ENCODE peak calls at places on chromosome X, in eight cellular contexts. One of them, this sample, is unnamed.

GRCh38 chrX:22314692-22315091 is 42.0 kb downstream of the CBLL2 start:
- DNase-seq in H4: peak; percentile 74
- DNase-seq in AG09319: no peak
- DNase-seq in EH: peak; percentile 40
- DNase-seq in fibroblast of pulmonary artery: peak; percentile 18
- DNase-seq in neuronal stem cell: no peak
- DNase-seq in H1: no peak
- DNase-seq in NCI-H1092 treated with DMSO at 0.1 percent for 48 hours: no peak
- DNase-seq in this sample: no peak

GRCh38 chrX:136259543-136259942 is 8.3 kb upstream of the MAP7D3 start:
- DNase-seq in H4: peak; percentile 31
- DNase-seq in AG09319: no peak
- DNase-seq in EH: peak; percentile 82
- DNase-seq in fibroblast of pulmonary artery: peak; percentile 76
- DNase-seq in neuronal stem cell: no peak
- DNase-seq in H1: no peak
- DNase-seq in NCI-H1092 treated with DMSO at 0.1 percent for 48 hours: no peak
- DNase-seq in this sample: no peak

GRCh38 chrX:39309018-39309620 is 507.9 kb downstream of the MID1IP1 start:
- DNase-seq in H4: peak; percentile 25
- DNase-seq in AG09319: no peak
- DNase-seq in EH: peak; percentile 13
- DNase-seq in fibroblast of pulmonary artery: peak; percentile 69
- DNase-seq in neuronal stem cell: no peak
- DNase-seq in H1: no peak
- DNase-seq in NCI-H1092 treated with DMSO at 0.1 percent for 48 hours: peak; percentile 47
- DNase-seq in this sample: no peak

GRCh38 chrX:15877380-15877779 is 22.8 kb upstream of the AP1S2 start:
- DNase-seq in H4: no peak
- DNase-seq in AG09319: no peak
- DNase-seq in EH: peak; percentile 34
- DNase-seq in fibroblast of pulmonary artery: peak; percentile 61
- DNase-seq in neuronal stem cell: no peak
- DNase-seq in H1: no peak
- DNase-seq in NCI-H1092 treated with DMSO at 0.1 percent for 48 hours: no peak
- DNase-seq in this sample: no peak

GRCh38 chrX:2220829-2221567 is 279.8 kb downstream of the DHRSX start:
- DNase-seq in H4: no peak
- DNase-seq in AG09319: no peak
- DNase-seq in EH: no peak
- DNase-seq in fibroblast of pulmonary artery: no peak
- DNase-seq in neuronal stem cell: no peak
- DNase-seq in H1: no peak
- DNase-seq in NCI-H1092 treated with DMSO at 0.1 percent for 48 hours: no peak
- DNase-seq in this sample: no peak

GRCh38 chrX:24357101-24357500 is 3.3 kb upstream of the SUPT20HL1 start:
- DNase-seq in H4: no peak
- DNase-seq in AG09319: no peak
- DNase-seq in EH: peak; percentile 58
- DNase-seq in fibroblast of pulmonary artery: peak; percentile 63
- DNase-seq in neuronal stem cell: no peak
- DNase-seq in H1: no peak
- DNase-seq in NCI-H1092 treated with DMSO at 0.1 percent for 48 hours: no peak
- DNase-seq in this sample: no peak

GRCh38 chrX:29652484-29652883 is 562.9 kb upstream of the MAGEB2 start:
- DNase-seq in H4: no peak
- DNase-seq in AG09319: peak; percentile 66
- DNase-seq in EH: peak; percentile 64
- DNase-seq in fibroblast of pulmonary artery: peak; percentile 70
- DNase-seq in neuronal stem cell: no peak
- DNase-seq in H1: no peak
- DNase-seq in NCI-H1092 treated with DMSO at 0.1 percent for 48 hours: no peak
- DNase-seq in this sample: no peak

GRCh38 chrX:121902463-121902862 is 855.1 kb downstream of the GLUD2 start:
- DNase-seq in H4: no peak
- DNase-seq in AG09319: no peak
- DNase-seq in EH: no peak
- DNase-seq in fibroblast of pulmonary artery: peak; percentile 10
- DNase-seq in neuronal stem cell: no peak
- DNase-seq in H1: no peak
- DNase-seq in NCI-H1092 treated with DMSO at 0.1 percent for 48 hours: no peak
- DNase-seq in this sample: no peak

GRCh38 chrX:104330966-104331365 is 76.2 kb upstream of the ESX1 start:
- DNase-seq in H4: peak; percentile 48
- DNase-seq in AG09319: no peak
- DNase-seq in EH: peak; percentile 83
- DNase-seq in fibroblast of pulmonary artery: peak; percentile 50
- DNase-seq in neuronal stem cell: no peak
- DNase-seq in H1: no peak
- DNase-seq in NCI-H1092 treated with DMSO at 0.1 percent for 48 hours: no peak
- DNase-seq in this sample: no peak

GRCh38 chrX:3384330-3384729 is 37.9 kb upstream of the MXRA5 start:
- DNase-seq in H4: peak; percentile 44
- DNase-seq in AG09319: peak; percentile 25
- DNase-seq in EH: peak; percentile 63
- DNase-seq in fibroblast of pulmonary artery: no peak
- DNase-seq in neuronal stem cell: no peak
- DNase-seq in H1: no peak
- DNase-seq in NCI-H1092 treated with DMSO at 0.1 percent for 48 hours: no peak
- DNase-seq in this sample: no peak

GRCh38 chrX:72572248-72573157 is at the start of gene HDAC8:
- DNase-seq in H4: peak; percentile 74
- DNase-seq in AG09319: peak; percentile 40
- DNase-seq in EH: peak; percentile 81
- DNase-seq in fibroblast of pulmonary artery: peak; percentile 90
- DNase-seq in neuronal stem cell: peak; percentile 64
- DNase-seq in H1: peak; percentile 21
- DNase-seq in NCI-H1092 treated with DMSO at 0.1 percent for 48 hours: peak; percentile 90
- DNase-seq in this sample: peak; percentile 89

GRCh38 chrX:24081661-24082154 is 27.0 kb downstream of the EIF2S3 start:
- DNase-seq in H4: peak; percentile 66
- DNase-seq in AG09319: peak; percentile 29
- DNase-seq in EH: peak; percentile 67
- DNase-seq in fibroblast of pulmonary artery: peak; percentile 69
- DNase-seq in neuronal stem cell: peak; percentile 3
- DNase-seq in H1: peak; percentile 9
- DNase-seq in NCI-H1092 treated with DMSO at 0.1 percent for 48 hours: peak; percentile 60
- DNase-seq in this sample: peak; percentile 28

GRCh38 chrX:136589966-136590365 is 58.0 kb downstream of the VGLL1 start:
- DNase-seq in H4: no peak
- DNase-seq in AG09319: no peak
- DNase-seq in EH: no peak
- DNase-seq in fibroblast of pulmonary artery: no peak
- DNase-seq in neuronal stem cell: no peak
- DNase-seq in H1: no peak
- DNase-seq in NCI-H1092 treated with DMSO at 0.1 percent for 48 hours: no peak
- DNase-seq in this sample: no peak

GRCh38 chrX:13131511-13132137 is 87.2 kb upstream of the FAM9C start:
- DNase-seq in H4: peak; percentile 88
- DNase-seq in AG09319: no peak
- DNase-seq in EH: peak; percentile 68
- DNase-seq in fibroblast of pulmonary artery: no peak
- DNase-seq in neuronal stem cell: no peak
- DNase-seq in H1: no peak
- DNase-seq in NCI-H1092 treated with DMSO at 0.1 percent for 48 hours: no peak
- DNase-seq in this sample: no peak

GRCh38 chrX:151398346-151398745 is 1.3 kb downstream of the VMA21 start:
- DNase-seq in H4: no peak
- DNase-seq in AG09319: no peak
- DNase-seq in EH: peak; percentile 13
- DNase-seq in fibroblast of pulmonary artery: no peak
- DNase-seq in neuronal stem cell: no peak
- DNase-seq in H1: no peak
- DNase-seq in NCI-H1092 treated with DMSO at 0.1 percent for 48 hours: no peak
- DNase-seq in this sample: no peak

GRCh38 chrX:9829308-9830267 is 43.4 kb downstream of the SHROOM2 start:
- DNase-seq in H4: peak; percentile 79
- DNase-seq in AG09319: no peak
- DNase-seq in EH: peak; percentile 57
- DNase-seq in fibroblast of pulmonary artery: peak; percentile 77
- DNase-seq in neuronal stem cell: no peak
- DNase-seq in H1: no peak
- DNase-seq in NCI-H1092 treated with DMSO at 0.1 percent for 48 hours: no peak
- DNase-seq in this sample: no peak